ENCODE peak calls at places on chromosomes 2 and 18, in nine cellular contexts. One of them, this sample, is unnamed.

GRCh38 chr18:55158570-55158969 is 199.3 kb upstream of the CCDC68 start:
- DNase-seq in fibroblast of lung: no peak
- DNase-seq in AG04449: no peak
- DNase-seq in foreskin fibroblast: no peak
- DNase-seq in fibroblast of villous mesenchyme: no peak
- DNase-seq in esophagus squamous epithelium: no peak
- DNase-seq in thyroid gland: no peak
- DNase-seq in MM.1S: no peak
- DNase-seq in prostate gland: no peak
- DNase-seq in this sample: no peak

GRCh38 chr2:1990151-1990589 is 245.9 kb upstream of the PXDN start:
- DNase-seq in fibroblast of lung: no peak
- DNase-seq in AG04449: no peak
- DNase-seq in foreskin fibroblast: no peak
- DNase-seq in fibroblast of villous mesenchyme: no peak
- DNase-seq in esophagus squamous epithelium: no peak
- DNase-seq in thyroid gland: no peak
- DNase-seq in MM.1S: no peak
- DNase-seq in prostate gland: no peak
- DNase-seq in this sample: no peak

GRCh38 chr2:25243995-25244394 is 75.6 kb upstream of the POMC start:
- DNase-seq in fibroblast of lung: no peak
- DNase-seq in AG04449: no peak
- DNase-seq in foreskin fibroblast: no peak
- DNase-seq in fibroblast of villous mesenchyme: no peak
- DNase-seq in esophagus squamous epithelium: no peak
- DNase-seq in thyroid gland: no peak
- DNase-seq in MM.1S: no peak
- DNase-seq in prostate gland: no peak
- DNase-seq in this sample: no peak

GRCh38 chr2:100173907-100174525 is 31.6 kb upstream of the AFF3 start:
- DNase-seq in fibroblast of lung: no peak
- DNase-seq in AG04449: peak
- DNase-seq in foreskin fibroblast: no peak
- DNase-seq in fibroblast of villous mesenchyme: peak
- DNase-seq in esophagus squamous epithelium: no peak
- DNase-seq in thyroid gland: no peak
- DNase-seq in MM.1S: no peak
- DNase-seq in prostate gland: no peak
- DNase-seq in this sample: no peak

GRCh38 chr2:164205347-164205746 is 415.9 kb downstream of the GRB14 start:
- DNase-seq in fibroblast of lung: peak
- DNase-seq in AG04449: peak
- DNase-seq in foreskin fibroblast: peak
- DNase-seq in fibroblast of villous mesenchyme: peak
- DNase-seq in esophagus squamous epithelium: no peak
- DNase-seq in thyroid gland: no peak
- DNase-seq in MM.1S: peak
- DNase-seq in prostate gland: no peak
- DNase-seq in this sample: no peak

GRCh38 chr2:8094571-8094970 is 587.3 kb upstream of the ID2 start:
- DNase-seq in fibroblast of lung: peak
- DNase-seq in AG04449: no peak
- DNase-seq in foreskin fibroblast: no peak
- DNase-seq in fibroblast of villous mesenchyme: no peak
- DNase-seq in esophagus squamous epithelium: no peak
- DNase-seq in thyroid gland: no peak
- DNase-seq in MM.1S: no peak
- DNase-seq in prostate gland: no peak
- DNase-seq in this sample: no peak

GRCh38 chr2:133040175-133040574 is 370.2 kb upstream of the LYPD1 start:
- DNase-seq in fibroblast of lung: peak
- DNase-seq in AG04449: no peak
- DNase-seq in foreskin fibroblast: no peak
- DNase-seq in fibroblast of villous mesenchyme: no peak
- DNase-seq in esophagus squamous epithelium: no peak
- DNase-seq in thyroid gland: no peak
- DNase-seq in MM.1S: no peak
- DNase-seq in prostate gland: no peak
- DNase-seq in this sample: no peak

GRCh38 chr18:2642771-2643170 is 12.8 kb upstream of the SMCHD1 start:
- DNase-seq in fibroblast of lung: peak
- DNase-seq in AG04449: no peak
- DNase-seq in foreskin fibroblast: no peak
- DNase-seq in fibroblast of villous mesenchyme: no peak
- DNase-seq in esophagus squamous epithelium: no peak
- DNase-seq in thyroid gland: no peak
- DNase-seq in MM.1S: no peak
- DNase-seq in prostate gland: no peak
- DNase-seq in this sample: no peak

GRCh38 chr2:218010838-218011616 is 8.2 kb upstream of the TNS1 start:
- DNase-seq in fibroblast of lung: no peak
- DNase-seq in AG04449: no peak
- DNase-seq in foreskin fibroblast: no peak
- DNase-seq in fibroblast of villous mesenchyme: no peak
- DNase-seq in esophagus squamous epithelium: no peak
- DNase-seq in thyroid gland: no peak
- DNase-seq in MM.1S: no peak
- DNase-seq in prostate gland: no peak
- DNase-seq in this sample: no peak

GRCh38 chr2:8579686-8580085 is 102.2 kb upstream of the ID2 start:
- DNase-seq in fibroblast of lung: no peak
- DNase-seq in AG04449: no peak
- DNase-seq in foreskin fibroblast: no peak
- DNase-seq in fibroblast of villous mesenchyme: no peak
- DNase-seq in esophagus squamous epithelium: no peak
- DNase-seq in thyroid gland: no peak
- DNase-seq in MM.1S: no peak
- DNase-seq in prostate gland: no peak
- DNase-seq in this sample: no peak

GRCh38 chr2:221527759-221528444 is 44.2 kb downstream of the EPHA4 start:
- DNase-seq in fibroblast of lung: peak
- DNase-seq in AG04449: no peak
- DNase-seq in foreskin fibroblast: no peak
- DNase-seq in fibroblast of villous mesenchyme: no peak
- DNase-seq in esophagus squamous epithelium: no peak
- DNase-seq in thyroid gland: no peak
- DNase-seq in MM.1S: no peak
- DNase-seq in prostate gland: no peak
- DNase-seq in this sample: no peak

GRCh38 chr2:212360068-212360460 is 178.5 kb downstream of the ERBB4 start:
- DNase-seq in fibroblast of lung: no peak
- DNase-seq in AG04449: no peak
- DNase-seq in foreskin fibroblast: no peak
- DNase-seq in fibroblast of villous mesenchyme: no peak
- DNase-seq in esophagus squamous epithelium: no peak
- DNase-seq in thyroid gland: no peak
- DNase-seq in MM.1S: no peak
- DNase-seq in prostate gland: no peak
- DNase-seq in this sample: no peak

GRCh38 chr2:96537066-96537733 is 648 bp downstream of the ARID5A start:
- DNase-seq in fibroblast of lung: peak
- DNase-seq in AG04449: no peak
- DNase-seq in foreskin fibroblast: peak
- DNase-seq in fibroblast of villous mesenchyme: peak
- DNase-seq in esophagus squamous epithelium: peak
- DNase-seq in thyroid gland: peak
- DNase-seq in MM.1S: peak
- DNase-seq in prostate gland: peak
- DNase-seq in this sample: no peak

GRCh38 chr2:230590333-230590732 is 122.3 kb upstream of the CAB39 start:
- DNase-seq in fibroblast of lung: no peak
- DNase-seq in AG04449: no peak
- DNase-seq in foreskin fibroblast: no peak
- DNase-seq in fibroblast of villous mesenchyme: no peak
- DNase-seq in esophagus squamous epithelium: no peak
- DNase-seq in thyroid gland: no peak
- DNase-seq in MM.1S: no peak
- DNase-seq in prostate gland: no peak
- DNase-seq in this sample: no peak
- H3K4me3 ChIP-seq in fibroblast of lung: no peak
- H3K4me3 ChIP-seq in AG04449: no peak
- H3K4me3 ChIP-seq in foreskin fibroblast: no peak
- H3K4me3 ChIP-seq in fibroblast of villous mesenchyme: no peak
- H3K4me3 ChIP-seq in esophagus squamous epithelium: no peak
- H3K4me3 ChIP-seq in thyroid gland: no peak
- H3K4me3 ChIP-seq in MM.1S: no peak
- H3K4me3 ChIP-seq in prostate gland: no peak
- H3K4me3 ChIP-seq in this sample: no peak

DNA sequence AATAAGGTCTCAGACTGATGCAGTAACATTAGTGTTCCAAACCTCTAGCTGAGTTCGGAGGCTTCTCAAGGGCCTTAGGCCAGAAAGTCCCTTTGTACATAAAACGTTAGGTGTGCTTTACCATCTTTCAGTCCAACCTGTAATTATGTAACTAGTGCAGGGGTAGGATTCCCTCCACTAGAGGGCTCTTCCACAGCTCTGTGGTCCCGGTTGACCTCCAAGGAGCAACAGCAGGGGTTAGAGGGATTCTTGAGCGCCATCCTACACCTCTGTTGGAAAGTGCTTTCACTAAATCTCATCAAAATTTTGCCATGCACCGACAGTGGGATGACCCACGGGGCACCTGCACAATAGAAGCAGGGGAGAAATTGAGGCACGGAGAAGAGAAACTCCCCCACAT is 155.8 kb upstream of the LRP1B start:
- DNase-seq in fibroblast of lung: no peak
- DNase-seq in AG04449: no peak
- DNase-seq in foreskin fibroblast: no peak
- DNase-seq in fibroblast of villous mesenchyme: no peak
- DNase-seq in esophagus squamous epithelium: no peak
- DNase-seq in thyroid gland: no peak
- DNase-seq in MM.1S: no peak
- DNase-seq in prostate gland: no peak
- DNase-seq in this sample: no peak
- TF ChIP-seq CTCF in fibroblast of lung: no peak
- TF ChIP-seq CTCF in AG04449: no peak
- TF ChIP-seq CTCF in foreskin fibroblast: no peak
- TF ChIP-seq CTCF in fibroblast of villous mesenchyme: no peak
- TF ChIP-seq CTCF in esophagus squamous epithelium: no peak
- TF ChIP-seq CTCF in thyroid gland: no peak
- TF ChIP-seq CTCF in MM.1S: peak
- TF ChIP-seq CTCF in prostate gland: no peak
- TF ChIP-seq CTCF in this sample: peak

DNA sequence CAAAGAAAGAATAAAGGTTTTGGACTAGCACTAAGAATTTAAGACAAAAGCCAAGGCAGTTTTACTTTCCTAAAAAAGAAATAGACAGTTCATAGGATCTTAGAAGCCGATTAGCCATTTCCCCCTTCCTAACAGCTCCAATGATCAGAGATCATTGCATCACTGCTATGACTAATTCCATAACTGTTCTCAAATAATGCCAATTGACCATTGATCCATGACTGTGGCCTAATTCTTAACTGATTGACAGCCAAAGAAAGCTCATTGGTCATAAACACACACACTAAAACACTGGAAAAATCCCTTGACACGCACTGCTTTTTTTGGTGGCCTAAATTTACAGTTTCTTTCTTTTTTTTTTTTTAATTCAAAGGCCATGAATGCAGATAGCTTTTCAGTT is 345.0 kb upstream of the ACVR2A start:
- DNase-seq in fibroblast of lung: no peak
- DNase-seq in AG04449: no peak
- DNase-seq in foreskin fibroblast: no peak
- DNase-seq in fibroblast of villous mesenchyme: no peak
- DNase-seq in esophagus squamous epithelium: no peak
- DNase-seq in thyroid gland: no peak
- DNase-seq in MM.1S: no peak
- DNase-seq in prostate gland: no peak
- DNase-seq in this sample: peak
- H3K4me3 ChIP-seq in fibroblast of lung: no peak
- H3K4me3 ChIP-seq in AG04449: no peak
- H3K4me3 ChIP-seq in foreskin fibroblast: no peak
- H3K4me3 ChIP-seq in fibroblast of villous mesenchyme: no peak
- H3K4me3 ChIP-seq in esophagus squamous epithelium: no peak
- H3K4me3 ChIP-seq in thyroid gland: no peak
- H3K4me3 ChIP-seq in MM.1S: no peak
- H3K4me3 ChIP-seq in prostate gland: no peak
- H3K4me3 ChIP-seq in this sample: no peak

GRCh38 chr2:187499941-187500532 is 52.0 kb upstream of the CALCRL start:
- DNase-seq in fibroblast of lung: peak
- DNase-seq in AG04449: peak
- DNase-seq in foreskin fibroblast: peak
- DNase-seq in fibroblast of villous mesenchyme: peak
- DNase-seq in esophagus squamous epithelium: no peak
- DNase-seq in thyroid gland: peak
- DNase-seq in MM.1S: peak
- DNase-seq in prostate gland: peak
- DNase-seq in this sample: peak
- TF ChIP-seq CTCF in fibroblast of lung: peak
- TF ChIP-seq CTCF in AG04449: peak
- TF ChIP-seq CTCF in foreskin fibroblast: peak
- TF ChIP-seq CTCF in fibroblast of villous mesenchyme: peak
- TF ChIP-seq CTCF in esophagus squamous epithelium: peak
- TF ChIP-seq CTCF in thyroid gland: peak
- TF ChIP-seq CTCF in MM.1S: peak
- TF ChIP-seq CTCF in prostate gland: peak
- TF ChIP-seq CTCF in this sample: peak

DNA sequence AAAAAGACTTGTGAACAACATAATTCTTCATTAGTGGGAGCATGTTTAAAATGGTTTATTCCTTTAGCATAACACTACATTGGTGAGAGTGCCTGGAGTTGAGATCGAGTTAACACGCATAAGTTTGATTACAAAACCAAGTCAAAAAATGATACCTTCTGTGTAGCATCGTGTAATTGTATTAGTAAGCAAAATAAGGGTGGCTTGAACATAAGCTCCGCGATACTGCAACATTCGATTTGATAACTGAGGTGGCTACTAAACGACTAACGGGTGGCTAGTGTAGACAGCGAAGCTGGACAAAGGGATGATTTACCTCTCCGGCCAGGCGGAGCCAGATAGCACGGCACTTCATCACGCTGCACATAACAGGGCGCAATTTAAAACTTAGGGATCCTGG is 36.6 kb upstream of the TOGARAM2 start:
- DNase-seq in fibroblast of lung: no peak
- DNase-seq in AG04449: no peak
- DNase-seq in foreskin fibroblast: no peak
- DNase-seq in fibroblast of villous mesenchyme: no peak
- DNase-seq in esophagus squamous epithelium: no peak
- DNase-seq in thyroid gland: no peak
- DNase-seq in MM.1S: no peak
- DNase-seq in prostate gland: no peak
- DNase-seq in this sample: no peak
- H3K4me3 ChIP-seq in fibroblast of lung: no peak
- H3K4me3 ChIP-seq in AG04449: no peak
- H3K4me3 ChIP-seq in foreskin fibroblast: no peak
- H3K4me3 ChIP-seq in fibroblast of villous mesenchyme: no peak
- H3K4me3 ChIP-seq in esophagus squamous epithelium: no peak
- H3K4me3 ChIP-seq in thyroid gland: no peak
- H3K4me3 ChIP-seq in MM.1S: no peak
- H3K4me3 ChIP-seq in prostate gland: no peak
- H3K4me3 ChIP-seq in this sample: no peak

GRCh38 chr2:33598472-33599174 is 476 bp downstream of the FAM98A start:
- DNase-seq in fibroblast of lung: peak
- DNase-seq in AG04449: no peak
- DNase-seq in foreskin fibroblast: peak
- DNase-seq in fibroblast of villous mesenchyme: peak
- DNase-seq in esophagus squamous epithelium: peak
- DNase-seq in thyroid gland: peak
- DNase-seq in MM.1S: peak
- DNase-seq in prostate gland: no peak
- DNase-seq in this sample: no peak
- TF ChIP-seq CTCF in fibroblast of lung: no peak
- TF ChIP-seq CTCF in AG04449: no peak
- TF ChIP-seq CTCF in foreskin fibroblast: no peak
- TF ChIP-seq CTCF in fibroblast of villous mesenchyme: no peak
- TF ChIP-seq CTCF in esophagus squamous epithelium: no peak
- TF ChIP-seq CTCF in thyroid gland: no peak
- TF ChIP-seq CTCF in MM.1S: no peak
- TF ChIP-seq CTCF in prostate gland: no peak
- TF ChIP-seq CTCF in this sample: no peak

GRCh38 chr2:230738391-230738811 is 25.8 kb downstream of the CAB39 start:
- DNase-seq in fibroblast of lung: peak
- DNase-seq in AG04449: no peak
- DNase-seq in foreskin fibroblast: peak
- DNase-seq in fibroblast of villous mesenchyme: peak
- DNase-seq in esophagus squamous epithelium: no peak
- DNase-seq in thyroid gland: peak
- DNase-seq in MM.1S: no peak
- DNase-seq in prostate gland: no peak
- DNase-seq in this sample: no peak
- H3K4me3 ChIP-seq in fibroblast of lung: no peak
- H3K4me3 ChIP-seq in AG04449: no peak
- H3K4me3 ChIP-seq in foreskin fibroblast: no peak
- H3K4me3 ChIP-seq in fibroblast of villous mesenchyme: no peak
- H3K4me3 ChIP-seq in esophagus squamous epithelium: no peak
- H3K4me3 ChIP-seq in thyroid gland: no peak
- H3K4me3 ChIP-seq in MM.1S: no peak
- H3K4me3 ChIP-seq in prostate gland: no peak
- H3K4me3 ChIP-seq in this sample: no peak